ENCODE peak calls at places on chromosome 9, in four cellular contexts. One of them, this sample, is unnamed.

GRCh38 chr9:96565684-96566360 is 53.8 kb downstream of the CDC14B start:
- DNase-seq in K562: no peak
- DNase-seq in H1: no peak
- DNase-seq in HepG2: no peak
- DNase-seq in this sample: no peak

GRCh38 chr9:128249914-128250838 is 25.6 kb downstream of the GOLGA2 start:
- DNase-seq in H1: peak; percentile 100
- DNase-seq in K562: peak; percentile 100
- DNase-seq in HepG2: no peak
- DNase-seq in this sample: peak; percentile 87

GRCh38 chr9:36450110-36450732 is 50.2 kb upstream of the RNF38 start:
- DNase-seq in K562: peak; percentile 31
- DNase-seq in H1: no peak
- DNase-seq in HepG2: peak; percentile 66
- DNase-seq in this sample: peak; percentile 22

GRCh38 chr9:110049699-110050450 is 158.1 kb downstream of the C9orf152 start:
- DNase-seq in K562: no peak
- DNase-seq in H1: peak; percentile 71
- DNase-seq in HepG2: no peak
- DNase-seq in this sample: no peak

GRCh38 chr9:378263-378662 is 163.6 kb downstream of the DOCK8 start:
- DNase-seq in H1: no peak
- DNase-seq in K562: no peak
- DNase-seq in HepG2: no peak
- DNase-seq in this sample: no peak

GRCh38 chr9:31500422-31500821 is 884.0 kb upstream of the ACO1 start:
- DNase-seq in H1: no peak
- DNase-seq in K562: no peak
- DNase-seq in HepG2: no peak
- DNase-seq in this sample: no peak

GRCh38 chr9:35905912-35906679 is at the start of gene HRCT1:
- DNase-seq in H1: no peak
- DNase-seq in HepG2: peak; percentile 77
- DNase-seq in K562: no peak
- DNase-seq in this sample: peak; percentile 74

GRCh38 chr9:72441296-72442211 is 76.5 kb upstream of the ZFAND5 start:
- DNase-seq in HepG2: no peak
- DNase-seq in K562: no peak
- DNase-seq in H1: no peak
- DNase-seq in this sample: no peak

GRCh38 chr9:116471093-116471906 is 215.8 kb upstream of the TRIM32 start:
- DNase-seq in H1: peak; percentile 60
- DNase-seq in HepG2: no peak
- DNase-seq in K562: peak; percentile 57
- DNase-seq in this sample: no peak

GRCh38 chr9:111438576-111439235 is 45.5 kb downstream of the ECPAS start:
- DNase-seq in K562: no peak
- DNase-seq in H1: no peak
- DNase-seq in HepG2: no peak
- DNase-seq in this sample: no peak

GRCh38 chr9:96505316-96505991 is 55.5 kb downstream of the HABP4 start:
- DNase-seq in HepG2: no peak
- DNase-seq in H1: no peak
- DNase-seq in K562: no peak
- DNase-seq in this sample: no peak

GRCh38 chr9:6811436-6811835 is 53.7 kb downstream of the KDM4C start:
- DNase-seq in H1: no peak
- DNase-seq in K562: no peak
- DNase-seq in HepG2: no peak
- DNase-seq in this sample: no peak

GRCh38 chr9:107615325-107615724 is 125.8 kb upstream of the KLF4 start:
- DNase-seq in HepG2: no peak
- DNase-seq in K562: no peak
- DNase-seq in H1: no peak
- DNase-seq in this sample: no peak

GRCh38 chr9:125529589-125530515 is 177.2 kb downstream of the MAPKAP1 start:
- DNase-seq in HepG2: no peak
- DNase-seq in H1: no peak
- DNase-seq in K562: no peak
- DNase-seq in this sample: no peak

GRCh38 chr9:72356019-72356653 is 8.9 kb downstream of the ZFAND5 start:
- DNase-seq in K562: no peak
- DNase-seq in HepG2: no peak
- DNase-seq in H1: no peak
- DNase-seq in this sample: no peak

GRCh38 chr9:116959775-116960174 is 272.7 kb downstream of the TRIM32 start:
- DNase-seq in H1: peak; percentile 51
- DNase-seq in K562: no peak
- DNase-seq in HepG2: no peak
- DNase-seq in this sample: no peak

GRCh38 chr9:96514825-96515218 is 64.9 kb downstream of the HABP4 start:
- DNase-seq in HepG2: no peak
- DNase-seq in K562: no peak
- DNase-seq in H1: no peak
- DNase-seq in this sample: no peak

GRCh38 chr9:116365056-116365471 is 211.5 kb downstream of the PAPPA start:
- DNase-seq in HepG2: no peak
- DNase-seq in H1: no peak
- DNase-seq in K562: no peak
- DNase-seq in this sample: no peak

GRCh38 chr9:124205686-124206352 is 51.9 kb upstream of the NEK6 start:
- DNase-seq in H1: no peak
- DNase-seq in HepG2: no peak
- DNase-seq in K562: no peak
- DNase-seq in this sample: no peak

GRCh38 chr9:87873607-87874319 is 8.9 kb upstream of the SPATA31E1 start:
- DNase-seq in H1: peak; percentile 29
- DNase-seq in K562: no peak
- DNase-seq in HepG2: no peak
- DNase-seq in this sample: no peak

GRCh38 chr9:111744363-111744762 is 50.4 kb downstream of the SHOC1 start:
- DNase-seq in H1: no peak
- DNase-seq in HepG2: no peak
- DNase-seq in K562: no peak
- DNase-seq in this sample: no peak

GRCh38 chr9:107874137-107874536 is 384.6 kb upstream of the KLF4 start:
- DNase-seq in H1: no peak
- DNase-seq in HepG2: no peak
- DNase-seq in K562: no peak
- DNase-seq in this sample: no peak

GRCh38 chr9:123174887-123175518 is 93.4 kb downstream of the STRBP start:
- DNase-seq in HepG2: no peak
- DNase-seq in H1: no peak
- DNase-seq in K562: no peak
- DNase-seq in this sample: no peak

GRCh38 chr9:36772449-36773370 is 200.0 kb downstream of the MELK start:
- DNase-seq in HepG2: no peak
- DNase-seq in H1: no peak
- DNase-seq in K562: no peak
- DNase-seq in this sample: no peak

GRCh38 chr9:122085260-122085659 is 7.8 kb downstream of the TTLL11 start:
- DNase-seq in K562: no peak
- DNase-seq in H1: no peak
- DNase-seq in HepG2: no peak
- DNase-seq in this sample: no peak

GRCh38 chr9:75889577-75889976 is 896 bp upstream of the PCSK5 start:
- DNase-seq in H1: no peak
- DNase-seq in K562: no peak
- DNase-seq in HepG2: no peak
- DNase-seq in this sample: no peak

GRCh38 chr9:115300896-115301295 is 182.9 kb upstream of the TNC start:
- DNase-seq in HepG2: no peak
- DNase-seq in H1: no peak
- DNase-seq in K562: no peak
- DNase-seq in this sample: no peak

GRCh38 chr9:137660144-137660543 is 41.3 kb downstream of the EHMT1 start:
- DNase-seq in H1: no peak
- DNase-seq in HepG2: no peak
- DNase-seq in K562: no peak
- DNase-seq in this sample: no peak

GRCh38 chr9:113899205-113899604 is 23.1 kb downstream of the ZNF618 start:
- DNase-seq in H1: peak; percentile 35
- DNase-seq in HepG2: no peak
- DNase-seq in K562: no peak
- DNase-seq in this sample: no peak

GRCh38 chr9:98429613-98430012 is 174.2 kb upstream of the TBC1D2 start:
- DNase-seq in K562: no peak
- DNase-seq in H1: no peak
- DNase-seq in HepG2: no peak
- DNase-seq in this sample: no peak

GRCh38 chr9:3971391-3972082 is 328.3 kb downstream of the GLIS3 start:
- DNase-seq in K562: no peak
- DNase-seq in HepG2: no peak
- DNase-seq in H1: no peak
- DNase-seq in this sample: no peak

GRCh38 chr9:34384368-34385165 is 7.9 kb upstream of the MYORG start:
- DNase-seq in HepG2: peak; percentile 22
- DNase-seq in H1: no peak
- DNase-seq in K562: no peak
- DNase-seq in this sample: no peak

GRCh38 chr9:85178486-85178885 is 509.0 kb downstream of the NTRK2 start:
- DNase-seq in H1: no peak
- DNase-seq in K562: no peak
- DNase-seq in HepG2: no peak
- DNase-seq in this sample: no peak

GRCh38 chr9:77018058-77019009 is 1.1 kb upstream of the FOXB2 start:
- DNase-seq in HepG2: no peak
- DNase-seq in K562: no peak
- DNase-seq in H1: no peak
- DNase-seq in this sample: no peak

GRCh38 chr9:77751341-77752091 is 103.4 kb upstream of the GNA14 start:
- DNase-seq in K562: peak; percentile 8
- DNase-seq in H1: no peak
- DNase-seq in HepG2: peak; percentile 35
- DNase-seq in this sample: peak; percentile 12

GRCh38 chr9:135370411-135371375 is 108.9 kb upstream of the PPP1R26 start:
- DNase-seq in K562: no peak
- DNase-seq in H1: no peak
- DNase-seq in HepG2: no peak
- DNase-seq in this sample: no peak

DNA sequence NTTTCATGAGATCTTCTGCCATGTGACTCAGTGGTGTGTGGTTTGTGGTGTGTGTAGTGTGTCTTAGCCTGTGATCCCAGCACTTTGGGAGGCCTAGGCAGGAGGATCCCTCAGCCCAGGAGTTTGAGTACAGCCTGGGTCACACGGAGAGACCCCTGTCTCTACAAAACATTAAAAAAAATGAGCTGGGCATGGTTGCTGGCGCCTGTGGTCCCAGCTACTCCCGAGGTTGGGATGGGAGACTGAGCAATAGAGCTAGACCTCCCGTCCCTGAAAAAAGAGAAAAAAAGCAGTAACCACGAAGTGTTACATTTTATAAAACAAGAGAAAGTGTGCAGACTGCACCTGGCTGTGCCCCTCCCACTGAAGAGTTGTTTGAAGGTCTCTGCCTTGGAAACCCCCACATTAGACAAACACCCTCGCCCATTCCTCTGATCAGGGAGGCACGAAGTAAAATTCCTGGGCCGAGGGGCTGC is 21.2 kb upstream of the RNU6ATAC start:
- DNase-seq in H1: no peak
- DNase-seq in HepG2: no peak
- DNase-seq in K562: no peak
- DNase-seq in this sample: no peak
- TF ChIP-seq FOSL1 in H1: no peak
- TF ChIP-seq FOSL1 in HepG2: no peak
- TF ChIP-seq FOSL1 in K562: no peak
- TF ChIP-seq FOSL1 in this sample: no peak

GRCh38 chr9:93174976-93175375 is 9.0 kb upstream of the WNK2 start:
- DNase-seq in K562: no peak
- DNase-seq in H1: no peak
- DNase-seq in HepG2: no peak
- DNase-seq in this sample: no peak
- TF ChIP-seq POLR2A in K562: no peak
- TF ChIP-seq POLR2A in H1: no peak
- TF ChIP-seq POLR2A in HepG2: no peak
- TF ChIP-seq POLR2A in this sample: no peak

GRCh38 chr9:69932901-69933300 is 110.7 kb upstream of the MAMDC2 start:
- DNase-seq in K562: peak; percentile 6
- DNase-seq in HepG2: peak; percentile 36
- DNase-seq in H1: peak; percentile 71
- DNase-seq in this sample: peak; percentile 39
- TF ChIP-seq FOSL1 in K562: no peak
- TF ChIP-seq FOSL1 in HepG2: no peak
- TF ChIP-seq FOSL1 in H1: no peak
- TF ChIP-seq FOSL1 in this sample: no peak

GRCh38 chr9:83620841-83621636 is 1.9 kb upstream of the IDNK start:
- DNase-seq in H1: peak; percentile 70
- DNase-seq in K562: no peak
- DNase-seq in HepG2: peak; percentile 75
- DNase-seq in this sample: peak; percentile 54

GRCh38 chr9:83625120-83625710 is 2.3 kb downstream of the IDNK start:
- DNase-seq in H1: no peak
- DNase-seq in HepG2: no peak
- DNase-seq in K562: no peak
- DNase-seq in this sample: no peak

GRCh38 chr9:83622433-83622813 is 520 bp upstream of the IDNK start:
- DNase-seq in HepG2: no peak
- DNase-seq in H1: no peak
- DNase-seq in K562: no peak
- DNase-seq in this sample: no peak

GRCh38 chr9:83623634-83623991 is 670 bp downstream of the IDNK start:
- DNase-seq in K562: no peak
- DNase-seq in HepG2: peak; percentile 46
- DNase-seq in H1: no peak
- DNase-seq in this sample: no peak

GRCh38 chr9:83622814-83623633 is at the start of gene IDNK:
- DNase-seq in H1: peak; percentile 78
- DNase-seq in HepG2: peak; percentile 67
- DNase-seq in K562: peak; percentile 77
- DNase-seq in this sample: peak; percentile 10
- TF ChIP-seq POLR2A in H1: no peak
- TF ChIP-seq POLR2A in HepG2: peak; percentile 64
- TF ChIP-seq POLR2A in K562: peak; percentile 77
- TF ChIP-seq POLR2A in this sample: peak; percentile 34